ENCODE peak calls at places on chromosomes 4 and X, in five cellular contexts. M is MV-4-11; Y is AG08395; D is NCI-H82; G is CD8-positive, alpha-beta memory T cell. Q is an unnamed sample.

GRCh38 chr4:147034372-147034771 is 88.7 kb upstream of the TTC29 start:
- DNase-seq in Y (peak; percentile 65), D (no peak), M (no peak), G (no peak), Q (no peak)

GRCh38 chr4:137705171-137705783 is 173.0 kb upstream of the PCDH18 start:
- DNase-seq in M (peak; percentile 95), D (no peak), Y (peak; percentile 70), G (no peak), Q (no peak)

GRCh38 chrX:46994096-46994495 is 81.9 kb downstream of the JADE3 start:
- DNase-seq in Y (no peak), D (no peak), M (no peak), G (no peak), Q (no peak)

GRCh38 chr4:169243808-169244207 is 26.9 kb downstream of the SH3RF1 start:
- DNase-seq in M (no peak), Y (peak; percentile 56), D (no peak), G (no peak), Q (no peak)

GRCh38 chr4:61376301-61376700 is 176.2 kb downstream of the ADGRL3 start:
- DNase-seq in D (no peak), Y (no peak), M (no peak), G (no peak), Q (no peak)

GRCh38 chr4:181176306-181176705 is 1066.9 kb upstream of the TENM3 start:
- DNase-seq in D (no peak), Y (no peak), M (no peak), G (no peak), Q (no peak)

GRCh38 chr4:12701384-12701783 is 782.8 kb downstream of the RAB28 start:
- DNase-seq in D (no peak), G (no peak), Y (no peak), M (no peak), Q (no peak)

GRCh38 chr4:138650917-138651564 is 364.5 kb upstream of the NOCT start:
- DNase-seq in D (no peak), Y (peak; percentile 67), G (no peak), M (peak; percentile 94), Q (no peak)

GRCh38 chr4:41257257-41257900 is 651 bp downstream of the UCHL1 start:
- DNase-seq in G (no peak), Y (peak; percentile 31), M (no peak), D (peak; percentile 72), Q (no peak)